ENCODE peak calls at places on chromosomes 5 and 9, in five cellular contexts. M, A, O, L and Q are unnamed samples. For H3K4me1, the result is how much of the 10 kb centered on the place peaks cover.

GRCh38 chr9:35470894-35471293 is 19.0 kb upstream of the RUSC2 start:
- DNase-seq in M (no peak), A (no peak), O (no peak), L (peak), Q (no peak)

GRCh38 chr5:158848634-158849033 is 251.1 kb downstream of the EBF1 start:
- DNase-seq in M (no peak), A (no peak), O (peak), L (no peak), Q (no peak)

GRCh38 chr9:134624119-134624826 is 17.3 kb upstream of the COL5A1 start:
- DNase-seq in M (no peak), A (no peak), O (no peak), L (no peak), Q (peak)

GRCh38 chr5:73893813-73894212 is 267.8 kb downstream of the ARHGEF28 start:
- DNase-seq in M (no peak), A (no peak), O (no peak), L (no peak), Q (no peak)

GRCh38 chr5:116864157-116864837 is 289.7 kb upstream of the SEMA6A start:
- DNase-seq in M (no peak), A (peak), O (no peak), L (no peak), Q (peak)

GRCh38 chr5:126422994-126423788 is at the start of gene GRAMD2B:
- DNase-seq in M (peak), A (peak), O (peak), L (peak), Q (peak)

GRCh38 chr9:88737876-88738275 is 202.9 kb downstream of the NXNL2 start:
- DNase-seq in M (peak), A (no peak), O (no peak), L (peak), Q (no peak)

GRCh38 chr9:91884153-91884552 is 65.9 kb downstream of the ROR2 start:
- DNase-seq in M (no peak), A (no peak), O (no peak), L (no peak), Q (peak)

GRCh38 chr9:82271099-82271498 is 282.5 kb downstream of the SPATA31D1 start:
- DNase-seq in M (no peak), A (no peak), O (no peak), L (peak), Q (no peak)

GRCh38 chr9:102435427-102435826 is 559.7 kb upstream of the CYLC2 start:
- DNase-seq in M (no peak), A (no peak), O (no peak), L (no peak), Q (no peak)

GRCh38 chr5:160133918-160134304 is 14.7 kb upstream of the PWWP2A start:
- DNase-seq in M (no peak), A (peak), O (no peak), L (no peak), Q (no peak)

GRCh38 chr5:65394078-65394477 is 87.6 kb downstream of the ADAMTS6 start:
- DNase-seq in M (peak), A (no peak), O (no peak), L (peak), Q (no peak)

GRCh38 chr5:100900796-100901731 is 2.0 kb downstream of the ST8SIA4 start:
- DNase-seq in M (peak), A (peak), O (peak), L (peak), Q (peak)

GRCh38 chr9:21305213-21305612 is at the start of gene IFNA5:
- DNase-seq in M (no peak), A (no peak), O (no peak), L (no peak), Q (no peak)

GRCh38 chr5:171207256-171207866 is 101.7 kb upstream of the TLX3 start:
- DNase-seq in M (no peak), A (peak), O (peak), L (peak), Q (peak)

GRCh38 chr5:74895906-74896305 is 29.7 kb upstream of the FAM169A start:
- DNase-seq in M (no peak), A (no peak), O (no peak), L (peak), Q (no peak)

GRCh38 chr9:92328225-92328624 is 2.5 kb downstream of the CENPP start:
- DNase-seq in M (no peak), A (peak), O (peak), L (peak), Q (no peak)

GRCh38 chr9:129886226-129887174 is 51.2 kb downstream of the USP20 start:
- DNase-seq in M (peak), A (no peak), O (peak), L (no peak), Q (peak)

GRCh38 chr5:59019078-59019477 is 436.2 kb downstream of the RAB3C start:
- DNase-seq in M (no peak), A (no peak), O (no peak), L (no peak), Q (no peak)

GRCh38 chr9:113955076-113955752 is 79.1 kb downstream of the ZNF618 start:
- DNase-seq in M (no peak), A (no peak), O (no peak), L (peak), Q (no peak)

GRCh38 chr5:14011089-14012004 is 66.9 kb upstream of the DNAH5 start:
- DNase-seq in M (peak), A (peak), O (peak), L (peak), Q (peak)

GRCh38 chr9:112558476-112558875 is 71.8 kb downstream of the KIAA1958 start:
- DNase-seq in M (no peak), A (no peak), O (no peak), L (peak), Q (no peak)

GRCh38 chr5:147686421-147686820 is 96.1 kb downstream of the JAKMIP2 start:
- DNase-seq in M (no peak), A (no peak), O (no peak), L (no peak), Q (no peak)

GRCh38 chr5:122723606-122724352 is 51.1 kb upstream of the SNX2 start:
- DNase-seq in M (no peak), A (peak), O (no peak), L (peak), Q (no peak)

GRCh38 chr5:69509212-69509611 is 16.6 kb downstream of the OCLN start:
- DNase-seq in M (no peak), A (no peak), O (no peak), L (no peak), Q (no peak)

GRCh38 chr9:134492281-134492691 is 149.3 kb upstream of the COL5A1 start:
- DNase-seq in M (peak), A (no peak), O (no peak), L (peak), Q (no peak)

GRCh38 chr5:172548981-172549707 is 91.9 kb upstream of the NEURL1B start:
- DNase-seq in M (no peak), A (no peak), O (no peak), L (no peak), Q (peak)

GRCh38 chr9:126472446-126472845 is 141.3 kb upstream of the LMX1B start:
- DNase-seq in M (no peak), A (no peak), O (no peak), L (no peak), Q (no peak)

GRCh38 chr5:98698359-98698758 is 75.1 kb upstream of the RGMB start:
- DNase-seq in M (no peak), A (no peak), O (no peak), L (peak), Q (no peak)

GRCh38 chr5:78627175-78627574 is 21.4 kb downstream of the LHFPL2 start:
- DNase-seq in M (no peak), A (peak), O (no peak), L (no peak), Q (peak)

GRCh38 chr9:76921161-76921560 is 15.2 kb upstream of the PRUNE2 start:
- DNase-seq in M (no peak), A (no peak), O (no peak), L (no peak), Q (no peak)

GRCh38 chr5:51382759-51383493 is at the start of gene ISL1:
- DNase-seq in M (no peak), A (peak), O (no peak), L (peak), Q (peak)

GRCh38 chr9:118896356-118897000 is 472.8 kb downstream of the BRINP1 start:
- DNase-seq in M (no peak), A (no peak), O (no peak), L (no peak), Q (no peak)

DNA sequence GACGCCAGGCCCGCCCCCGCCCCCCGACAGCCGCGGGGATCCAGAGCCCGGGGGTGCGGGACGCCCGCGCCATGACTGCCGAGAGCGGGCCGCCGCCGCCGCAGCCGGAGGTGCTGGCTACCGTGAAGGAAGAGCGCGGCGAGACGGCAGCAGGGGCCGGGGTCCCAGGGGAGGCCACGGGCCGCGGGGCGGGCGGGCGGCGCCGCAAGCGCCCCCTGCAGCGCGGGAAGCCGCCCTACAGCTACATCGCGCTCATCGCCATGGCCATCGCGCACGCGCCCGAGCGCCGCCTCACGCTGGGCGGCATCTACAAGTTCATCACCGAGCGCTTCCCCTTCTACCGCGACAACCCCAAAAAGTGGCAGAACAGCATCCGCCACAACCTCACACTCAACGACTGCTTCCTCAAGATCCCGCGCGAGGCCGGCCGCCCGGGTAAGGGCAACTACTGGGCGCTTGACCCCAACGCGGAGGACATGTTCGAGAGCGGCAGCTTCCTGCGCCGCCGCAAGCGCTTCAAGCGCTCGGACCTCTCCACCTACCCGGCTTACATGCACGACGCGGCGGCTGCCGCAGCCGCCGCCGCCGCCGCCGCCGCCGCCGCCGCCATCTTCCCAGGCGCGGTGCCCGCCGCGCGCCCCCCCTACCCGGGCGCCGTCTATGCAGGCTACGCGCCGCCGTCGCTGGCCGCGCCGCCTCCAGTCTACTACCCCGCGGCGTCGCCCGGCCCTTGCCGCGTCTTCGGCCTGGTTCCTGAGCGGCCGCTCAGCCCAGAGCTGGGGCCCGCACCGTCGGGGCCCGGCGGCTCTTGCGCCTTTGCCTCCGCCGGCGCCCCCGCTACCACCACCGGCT is 1.0 kb downstream of the FOXE1 start:
- DNase-seq in M (no peak), A (peak), O (no peak), L (peak), Q (peak)
- H3K4me3 ChIP-seq in M (no peak), A (no peak), O (no peak), L (peak), Q (peak)

GRCh38 chr5:28473531-28474107 is 1435.2 kb upstream of the CDH9 start:
- DNase-seq in M (no peak), A (peak), O (peak), L (no peak), Q (no peak)

GRCh38 chr5:28468121-28468520 is 1429.7 kb upstream of the CDH9 start:
- DNase-seq in M (no peak), A (no peak), O (peak), L (no peak), Q (no peak)
- H3K9ac ChIP-seq in M (no peak), A (no peak), O (peak), L (no peak), Q (no peak)

GRCh38 chr5:150647275-150648251 is 7.1 kb downstream of the SYNPO start:
- DNase-seq in M (peak), A (no peak), O (no peak), L (no peak), Q (no peak)
- H3K4me1 ChIP-seq in M (under half), A (under half), O (under half), L (under half), Q (under half)

DNA sequence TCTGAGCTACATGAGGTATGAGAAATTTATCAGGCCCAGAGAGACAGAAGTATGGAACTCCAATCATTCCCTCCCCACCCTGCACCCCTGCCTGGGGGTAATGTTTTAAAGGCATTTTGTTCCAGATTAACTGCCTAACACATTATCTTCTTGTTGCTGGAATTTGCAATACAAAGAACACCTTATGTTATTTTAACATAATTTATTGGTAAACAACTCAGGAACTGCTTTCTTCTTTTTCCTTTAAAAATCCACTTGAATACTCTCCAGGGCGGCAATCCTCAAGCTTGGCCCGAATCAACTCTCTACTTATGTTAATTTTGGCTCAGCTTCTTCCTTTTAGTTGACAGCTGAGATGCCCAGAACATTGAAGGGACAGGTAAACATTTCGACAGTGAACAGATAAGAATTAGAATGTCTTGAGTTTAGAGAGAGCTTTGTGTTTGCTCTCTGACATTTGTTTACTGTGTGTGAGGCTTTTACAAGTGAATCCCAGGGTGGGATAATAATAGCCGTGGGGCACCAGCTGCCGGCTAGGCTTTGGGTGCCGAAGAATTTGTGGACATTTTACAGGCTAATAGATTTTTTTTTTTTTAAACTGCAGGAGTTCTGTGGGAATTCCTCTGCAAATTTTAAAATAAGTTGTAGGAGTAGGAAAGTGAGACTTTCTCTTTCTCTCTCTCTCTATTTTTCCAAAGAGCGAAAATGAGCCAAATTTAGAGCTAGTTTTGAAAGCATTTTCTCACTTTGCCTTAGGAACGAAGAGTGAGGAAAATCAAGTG is 96.3 kb upstream of the TAF11L2 start:
- DNase-seq in M (no peak), A (peak), O (no peak), L (no peak), Q (peak)
- H3K4me3 ChIP-seq in M (no peak), A (no peak), O (no peak), L (no peak), Q (peak)

GRCh38 chr9:79015951-79016350 is 555.8 kb upstream of the TLE4 start:
- DNase-seq in M (no peak), A (no peak), O (no peak), L (no peak), Q (no peak)

GRCh38 chr9:79014929-79015699 is 556.7 kb upstream of the TLE4 start:
- DNase-seq in M (no peak), A (no peak), O (no peak), L (no peak), Q (no peak)

GRCh38 chr9:79012561-79012960 is 559.2 kb upstream of the TLE4 start:
- DNase-seq in M (no peak), A (peak), O (peak), L (peak), Q (no peak)

GRCh38 chr9:79011461-79011860 is 560.3 kb upstream of the TLE4 start:
- DNase-seq in M (no peak), A (no peak), O (no peak), L (no peak), Q (no peak)

GRCh38 chr9:79013715-79014610 is 557.8 kb upstream of the TLE4 start:
- DNase-seq in M (no peak), A (no peak), O (peak), L (peak), Q (no peak)
- H3K9ac ChIP-seq in M (no peak), A (no peak), O (no peak), L (no peak), Q (no peak)

GRCh38 chr5:149140197-149141002 is 893 bp upstream of the ABLIM3 start:
- DNase-seq in M (no peak), A (no peak), O (no peak), L (peak), Q (no peak)
- H3K4me1 ChIP-seq in M (under half), A (under half), O (under half), L (under half), Q (under half)